ENCODE peak calls at places on chromosomes 5 and 9, in six cellular contexts. One of them, this sample, is unnamed.

GRCh38 chr9:75147638-75148037 is 59.3 kb downstream of the OSTF1 start:
- DNase-seq in activated T-helper 2 cell treated with anti-CD3 and anti-CD28 coated beads, Interferon-gamma antibody, Interleukin-2, Interleukin-4, amounts not matched to agents 10 μg/mL and 5 μg/mL and 100 μg/mL, durations not matched to agents 14 hours and 24 hours and 36 hours: no peak
- DNase-seq in GM12865: peak; percentile 30
- DNase-seq in heart right ventricle: no peak
- DNase-seq in mucosa of descending colon: no peak
- DNase-seq in GDM1: peak; percentile 63
- DNase-seq in this sample: no peak

GRCh38 chr5:44046581-44047327 is 342.5 kb downstream of the FGF10 start:
- DNase-seq in activated T-helper 2 cell treated with anti-CD3 and anti-CD28 coated beads, Interferon-gamma antibody, Interleukin-2, Interleukin-4, amounts not matched to agents 10 μg/mL and 5 μg/mL and 100 μg/mL, durations not matched to agents 14 hours and 24 hours and 36 hours: no peak
- DNase-seq in GM12865: no peak
- DNase-seq in heart right ventricle: peak; percentile 15
- DNase-seq in mucosa of descending colon: no peak
- DNase-seq in GDM1: no peak
- DNase-seq in this sample: peak; percentile 26

GRCh38 chr5:154811653-154812465 is 38.5 kb downstream of the FAXDC2 start:
- DNase-seq in activated T-helper 2 cell treated with anti-CD3 and anti-CD28 coated beads, Interferon-gamma antibody, Interleukin-2, Interleukin-4, amounts not matched to agents 10 μg/mL and 5 μg/mL and 100 μg/mL, durations not matched to agents 14 hours and 24 hours and 36 hours: peak; percentile 43
- DNase-seq in GM12865: peak; percentile 75
- DNase-seq in heart right ventricle: peak; percentile 60
- DNase-seq in mucosa of descending colon: peak; percentile 75
- DNase-seq in GDM1: peak; percentile 41
- DNase-seq in this sample: peak; percentile 62

GRCh38 chr5:134246771-134247329 is 21.0 kb upstream of the PPP2CA start:
- DNase-seq in activated T-helper 2 cell treated with anti-CD3 and anti-CD28 coated beads, Interferon-gamma antibody, Interleukin-2, Interleukin-4, amounts not matched to agents 10 μg/mL and 5 μg/mL and 100 μg/mL, durations not matched to agents 14 hours and 24 hours and 36 hours: no peak
- DNase-seq in GM12865: no peak
- DNase-seq in heart right ventricle: peak; percentile 41
- DNase-seq in mucosa of descending colon: no peak
- DNase-seq in GDM1: no peak
- DNase-seq in this sample: no peak

GRCh38 chr5:36685631-36686147 is 79.3 kb downstream of the SLC1A3 start:
- DNase-seq in activated T-helper 2 cell treated with anti-CD3 and anti-CD28 coated beads, Interferon-gamma antibody, Interleukin-2, Interleukin-4, amounts not matched to agents 10 μg/mL and 5 μg/mL and 100 μg/mL, durations not matched to agents 14 hours and 24 hours and 36 hours: no peak
- DNase-seq in GM12865: peak; percentile 39
- DNase-seq in heart right ventricle: no peak
- DNase-seq in mucosa of descending colon: no peak
- DNase-seq in GDM1: no peak
- DNase-seq in this sample: no peak

GRCh38 chr9:131262327-131263032 is 13.8 kb downstream of the FAM78A start:
- DNase-seq in activated T-helper 2 cell treated with anti-CD3 and anti-CD28 coated beads, Interferon-gamma antibody, Interleukin-2, Interleukin-4, amounts not matched to agents 10 μg/mL and 5 μg/mL and 100 μg/mL, durations not matched to agents 14 hours and 24 hours and 36 hours: no peak
- DNase-seq in GM12865: peak; percentile 86
- DNase-seq in heart right ventricle: no peak
- DNase-seq in mucosa of descending colon: no peak
- DNase-seq in GDM1: no peak
- DNase-seq in this sample: no peak

GRCh38 chr5:118326496-118327045 is 661.8 kb downstream of the DTWD2 start:
- DNase-seq in activated T-helper 2 cell treated with anti-CD3 and anti-CD28 coated beads, Interferon-gamma antibody, Interleukin-2, Interleukin-4, amounts not matched to agents 10 μg/mL and 5 μg/mL and 100 μg/mL, durations not matched to agents 14 hours and 24 hours and 36 hours: no peak
- DNase-seq in GM12865: no peak
- DNase-seq in heart right ventricle: no peak
- DNase-seq in mucosa of descending colon: no peak
- DNase-seq in GDM1: no peak
- DNase-seq in this sample: peak; percentile 47

GRCh38 chr9:35516481-35516880 is 26.6 kb downstream of the RUSC2 start:
- DNase-seq in activated T-helper 2 cell treated with anti-CD3 and anti-CD28 coated beads, Interferon-gamma antibody, Interleukin-2, Interleukin-4, amounts not matched to agents 10 μg/mL and 5 μg/mL and 100 μg/mL, durations not matched to agents 14 hours and 24 hours and 36 hours: no peak
- DNase-seq in GM12865: no peak
- DNase-seq in heart right ventricle: no peak
- DNase-seq in mucosa of descending colon: no peak
- DNase-seq in GDM1: no peak
- DNase-seq in this sample: peak; percentile 79

GRCh38 chr9:101369286-101369685 is 15.5 kb downstream of the BAAT start:
- DNase-seq in activated T-helper 2 cell treated with anti-CD3 and anti-CD28 coated beads, Interferon-gamma antibody, Interleukin-2, Interleukin-4, amounts not matched to agents 10 μg/mL and 5 μg/mL and 100 μg/mL, durations not matched to agents 14 hours and 24 hours and 36 hours: no peak
- DNase-seq in GM12865: no peak
- DNase-seq in heart right ventricle: no peak
- DNase-seq in mucosa of descending colon: no peak
- DNase-seq in GDM1: no peak
- DNase-seq in this sample: peak; percentile 55

GRCh38 chr9:113998529-113999255 is 79.4 kb downstream of the AMBP start:
- DNase-seq in activated T-helper 2 cell treated with anti-CD3 and anti-CD28 coated beads, Interferon-gamma antibody, Interleukin-2, Interleukin-4, amounts not matched to agents 10 μg/mL and 5 μg/mL and 100 μg/mL, durations not matched to agents 14 hours and 24 hours and 36 hours: peak; percentile 7
- DNase-seq in GM12865: no peak
- DNase-seq in heart right ventricle: no peak
- DNase-seq in mucosa of descending colon: no peak
- DNase-seq in GDM1: peak; percentile 23
- DNase-seq in this sample: peak; percentile 7

GRCh38 chr5:6510132-6510531 is 61.5 kb downstream of the UBE2QL1 start:
- DNase-seq in activated T-helper 2 cell treated with anti-CD3 and anti-CD28 coated beads, Interferon-gamma antibody, Interleukin-2, Interleukin-4, amounts not matched to agents 10 μg/mL and 5 μg/mL and 100 μg/mL, durations not matched to agents 14 hours and 24 hours and 36 hours: no peak
- DNase-seq in GM12865: no peak
- DNase-seq in heart right ventricle: no peak
- DNase-seq in mucosa of descending colon: no peak
- DNase-seq in GDM1: no peak
- DNase-seq in this sample: peak; percentile 46

GRCh38 chr9:114954986-114955623 is 24.7 kb upstream of the TNFSF8 start:
- DNase-seq in activated T-helper 2 cell treated with anti-CD3 and anti-CD28 coated beads, Interferon-gamma antibody, Interleukin-2, Interleukin-4, amounts not matched to agents 10 μg/mL and 5 μg/mL and 100 μg/mL, durations not matched to agents 14 hours and 24 hours and 36 hours: no peak
- DNase-seq in GM12865: no peak
- DNase-seq in heart right ventricle: no peak
- DNase-seq in mucosa of descending colon: no peak
- DNase-seq in GDM1: peak; percentile 29
- DNase-seq in this sample: no peak

GRCh38 chr5:103601314-103601713 is 38.7 kb upstream of the NUDT12 start:
- DNase-seq in activated T-helper 2 cell treated with anti-CD3 and anti-CD28 coated beads, Interferon-gamma antibody, Interleukin-2, Interleukin-4, amounts not matched to agents 10 μg/mL and 5 μg/mL and 100 μg/mL, durations not matched to agents 14 hours and 24 hours and 36 hours: no peak
- DNase-seq in GM12865: no peak
- DNase-seq in heart right ventricle: no peak
- DNase-seq in mucosa of descending colon: no peak
- DNase-seq in GDM1: no peak
- DNase-seq in this sample: no peak

GRCh38 chr5:13250450-13251291 is 693.8 kb downstream of the DNAH5 start:
- DNase-seq in activated T-helper 2 cell treated with anti-CD3 and anti-CD28 coated beads, Interferon-gamma antibody, Interleukin-2, Interleukin-4, amounts not matched to agents 10 μg/mL and 5 μg/mL and 100 μg/mL, durations not matched to agents 14 hours and 24 hours and 36 hours: no peak
- DNase-seq in GM12865: peak; percentile 5
- DNase-seq in heart right ventricle: no peak
- DNase-seq in mucosa of descending colon: no peak
- DNase-seq in GDM1: no peak
- DNase-seq in this sample: peak; percentile 16

GRCh38 chr5:109654455-109654854 is 35.3 kb upstream of the MAN2A1 start:
- DNase-seq in activated T-helper 2 cell treated with anti-CD3 and anti-CD28 coated beads, Interferon-gamma antibody, Interleukin-2, Interleukin-4, amounts not matched to agents 10 μg/mL and 5 μg/mL and 100 μg/mL, durations not matched to agents 14 hours and 24 hours and 36 hours: no peak
- DNase-seq in GM12865: no peak
- DNase-seq in heart right ventricle: no peak
- DNase-seq in mucosa of descending colon: no peak
- DNase-seq in GDM1: no peak
- DNase-seq in this sample: peak; percentile 72

GRCh38 chr9:112624711-112625707 is 92.9 kb downstream of the INIP start:
- DNase-seq in activated T-helper 2 cell treated with anti-CD3 and anti-CD28 coated beads, Interferon-gamma antibody, Interleukin-2, Interleukin-4, amounts not matched to agents 10 μg/mL and 5 μg/mL and 100 μg/mL, durations not matched to agents 14 hours and 24 hours and 36 hours: no peak
- DNase-seq in GM12865: no peak
- DNase-seq in heart right ventricle: no peak
- DNase-seq in mucosa of descending colon: no peak
- DNase-seq in GDM1: no peak
- DNase-seq in this sample: no peak

GRCh38 chr9:2093920-2094597 is 78.9 kb downstream of the SMARCA2 start:
- DNase-seq in activated T-helper 2 cell treated with anti-CD3 and anti-CD28 coated beads, Interferon-gamma antibody, Interleukin-2, Interleukin-4, amounts not matched to agents 10 μg/mL and 5 μg/mL and 100 μg/mL, durations not matched to agents 14 hours and 24 hours and 36 hours: no peak
- DNase-seq in GM12865: no peak
- DNase-seq in heart right ventricle: no peak
- DNase-seq in mucosa of descending colon: no peak
- DNase-seq in GDM1: no peak
- DNase-seq in this sample: peak; percentile 26

GRCh38 chr5:122286547-122286946 is 25.5 kb upstream of the SNCAIP start:
- DNase-seq in activated T-helper 2 cell treated with anti-CD3 and anti-CD28 coated beads, Interferon-gamma antibody, Interleukin-2, Interleukin-4, amounts not matched to agents 10 μg/mL and 5 μg/mL and 100 μg/mL, durations not matched to agents 14 hours and 24 hours and 36 hours: no peak
- DNase-seq in GM12865: no peak
- DNase-seq in heart right ventricle: no peak
- DNase-seq in mucosa of descending colon: no peak
- DNase-seq in GDM1: no peak
- DNase-seq in this sample: no peak

GRCh38 chr9:113649054-113649453 is 185.5 kb downstream of the RGS3 start:
- DNase-seq in activated T-helper 2 cell treated with anti-CD3 and anti-CD28 coated beads, Interferon-gamma antibody, Interleukin-2, Interleukin-4, amounts not matched to agents 10 μg/mL and 5 μg/mL and 100 μg/mL, durations not matched to agents 14 hours and 24 hours and 36 hours: no peak
- DNase-seq in GM12865: no peak
- DNase-seq in heart right ventricle: peak; percentile 84
- DNase-seq in mucosa of descending colon: no peak
- DNase-seq in GDM1: no peak
- DNase-seq in this sample: no peak

GRCh38 chr5:82295144-82295543 is 17.0 kb upstream of the RPS23 start:
- DNase-seq in activated T-helper 2 cell treated with anti-CD3 and anti-CD28 coated beads, Interferon-gamma antibody, Interleukin-2, Interleukin-4, amounts not matched to agents 10 μg/mL and 5 μg/mL and 100 μg/mL, durations not matched to agents 14 hours and 24 hours and 36 hours: no peak
- DNase-seq in GM12865: no peak
- DNase-seq in heart right ventricle: no peak
- DNase-seq in mucosa of descending colon: no peak
- DNase-seq in GDM1: no peak
- DNase-seq in this sample: no peak

GRCh38 chr5:153546566-153546965 is 56.1 kb downstream of the GRIA1 start:
- DNase-seq in activated T-helper 2 cell treated with anti-CD3 and anti-CD28 coated beads, Interferon-gamma antibody, Interleukin-2, Interleukin-4, amounts not matched to agents 10 μg/mL and 5 μg/mL and 100 μg/mL, durations not matched to agents 14 hours and 24 hours and 36 hours: no peak
- DNase-seq in GM12865: no peak
- DNase-seq in heart right ventricle: no peak
- DNase-seq in mucosa of descending colon: no peak
- DNase-seq in GDM1: no peak
- DNase-seq in this sample: no peak

GRCh38 chr5:1687301-1687970 is 112.2 kb downstream of the MRPL36 start:
- DNase-seq in activated T-helper 2 cell treated with anti-CD3 and anti-CD28 coated beads, Interferon-gamma antibody, Interleukin-2, Interleukin-4, amounts not matched to agents 10 μg/mL and 5 μg/mL and 100 μg/mL, durations not matched to agents 14 hours and 24 hours and 36 hours: no peak
- DNase-seq in GM12865: no peak
- DNase-seq in heart right ventricle: no peak
- DNase-seq in mucosa of descending colon: no peak
- DNase-seq in GDM1: no peak
- DNase-seq in this sample: no peak

GRCh38 chr5:6253281-6253680 is 125.1 kb downstream of the MED10 start:
- DNase-seq in activated T-helper 2 cell treated with anti-CD3 and anti-CD28 coated beads, Interferon-gamma antibody, Interleukin-2, Interleukin-4, amounts not matched to agents 10 μg/mL and 5 μg/mL and 100 μg/mL, durations not matched to agents 14 hours and 24 hours and 36 hours: no peak
- DNase-seq in GM12865: no peak
- DNase-seq in heart right ventricle: no peak
- DNase-seq in mucosa of descending colon: no peak
- DNase-seq in GDM1: no peak
- DNase-seq in this sample: no peak

GRCh38 chr5:75716715-75717081 is 539 bp downstream of the POC5 start:
- DNase-seq in activated T-helper 2 cell treated with anti-CD3 and anti-CD28 coated beads, Interferon-gamma antibody, Interleukin-2, Interleukin-4, amounts not matched to agents 10 μg/mL and 5 μg/mL and 100 μg/mL, durations not matched to agents 14 hours and 24 hours and 36 hours: no peak
- DNase-seq in GM12865: no peak
- DNase-seq in heart right ventricle: no peak
- DNase-seq in mucosa of descending colon: peak; percentile 33
- DNase-seq in GDM1: no peak
- DNase-seq in this sample: no peak

GRCh38 chr9:75359638-75360037 is 271.3 kb downstream of the OSTF1 start:
- DNase-seq in activated T-helper 2 cell treated with anti-CD3 and anti-CD28 coated beads, Interferon-gamma antibody, Interleukin-2, Interleukin-4, amounts not matched to agents 10 μg/mL and 5 μg/mL and 100 μg/mL, durations not matched to agents 14 hours and 24 hours and 36 hours: no peak
- DNase-seq in GM12865: no peak
- DNase-seq in heart right ventricle: no peak
- DNase-seq in mucosa of descending colon: no peak
- DNase-seq in GDM1: no peak
- DNase-seq in this sample: no peak

GRCh38 chr5:13251623-13252367 is 692.7 kb downstream of the DNAH5 start:
- DNase-seq in activated T-helper 2 cell treated with anti-CD3 and anti-CD28 coated beads, Interferon-gamma antibody, Interleukin-2, Interleukin-4, amounts not matched to agents 10 μg/mL and 5 μg/mL and 100 μg/mL, durations not matched to agents 14 hours and 24 hours and 36 hours: no peak
- DNase-seq in GM12865: no peak
- DNase-seq in heart right ventricle: peak; percentile 6
- DNase-seq in mucosa of descending colon: no peak
- DNase-seq in GDM1: no peak
- DNase-seq in this sample: peak; percentile 53

GRCh38 chr5:6473284-6473683 is 24.6 kb downstream of the UBE2QL1 start:
- DNase-seq in activated T-helper 2 cell treated with anti-CD3 and anti-CD28 coated beads, Interferon-gamma antibody, Interleukin-2, Interleukin-4, amounts not matched to agents 10 μg/mL and 5 μg/mL and 100 μg/mL, durations not matched to agents 14 hours and 24 hours and 36 hours: no peak
- DNase-seq in GM12865: no peak
- DNase-seq in heart right ventricle: no peak
- DNase-seq in mucosa of descending colon: no peak
- DNase-seq in GDM1: no peak
- DNase-seq in this sample: no peak

GRCh38 chr5:41068169-41068568 is 3.0 kb downstream of the MROH2B start:
- DNase-seq in activated T-helper 2 cell treated with anti-CD3 and anti-CD28 coated beads, Interferon-gamma antibody, Interleukin-2, Interleukin-4, amounts not matched to agents 10 μg/mL and 5 μg/mL and 100 μg/mL, durations not matched to agents 14 hours and 24 hours and 36 hours: no peak
- DNase-seq in GM12865: no peak
- DNase-seq in heart right ventricle: no peak
- DNase-seq in mucosa of descending colon: no peak
- DNase-seq in GDM1: no peak
- DNase-seq in this sample: no peak

GRCh38 chr9:112586600-112587155 is 100.1 kb downstream of the KIAA1958 start:
- DNase-seq in activated T-helper 2 cell treated with anti-CD3 and anti-CD28 coated beads, Interferon-gamma antibody, Interleukin-2, Interleukin-4, amounts not matched to agents 10 μg/mL and 5 μg/mL and 100 μg/mL, durations not matched to agents 14 hours and 24 hours and 36 hours: no peak
- DNase-seq in GM12865: no peak
- DNase-seq in heart right ventricle: no peak
- DNase-seq in mucosa of descending colon: no peak
- DNase-seq in GDM1: no peak
- DNase-seq in this sample: no peak

GRCh38 chr9:29214162-29214520 is 1640.9 kb upstream of the C9orf72 start:
- DNase-seq in activated T-helper 2 cell treated with anti-CD3 and anti-CD28 coated beads, Interferon-gamma antibody, Interleukin-2, Interleukin-4, amounts not matched to agents 10 μg/mL and 5 μg/mL and 100 μg/mL, durations not matched to agents 14 hours and 24 hours and 36 hours: no peak
- DNase-seq in GM12865: no peak
- DNase-seq in heart right ventricle: no peak
- DNase-seq in mucosa of descending colon: no peak
- DNase-seq in GDM1: no peak
- DNase-seq in this sample: no peak

GRCh38 chr9:108271646-108272349 is 584.0 kb downstream of the ACTL7B start:
- DNase-seq in activated T-helper 2 cell treated with anti-CD3 and anti-CD28 coated beads, Interferon-gamma antibody, Interleukin-2, Interleukin-4, amounts not matched to agents 10 μg/mL and 5 μg/mL and 100 μg/mL, durations not matched to agents 14 hours and 24 hours and 36 hours: no peak
- DNase-seq in GM12865: peak; percentile 37
- DNase-seq in heart right ventricle: no peak
- DNase-seq in mucosa of descending colon: no peak
- DNase-seq in GDM1: no peak
- DNase-seq in this sample: peak; percentile 63

GRCh38 chr9:126222363-126222834 is 104.2 kb upstream of the MVB12B start:
- DNase-seq in activated T-helper 2 cell treated with anti-CD3 and anti-CD28 coated beads, Interferon-gamma antibody, Interleukin-2, Interleukin-4, amounts not matched to agents 10 μg/mL and 5 μg/mL and 100 μg/mL, durations not matched to agents 14 hours and 24 hours and 36 hours: no peak
- DNase-seq in GM12865: no peak
- DNase-seq in heart right ventricle: no peak
- DNase-seq in mucosa of descending colon: no peak
- DNase-seq in GDM1: no peak
- DNase-seq in this sample: no peak

GRCh38 chr5:150302301-150303069 is at the start of gene ARSI:
- DNase-seq in activated T-helper 2 cell treated with anti-CD3 and anti-CD28 coated beads, Interferon-gamma antibody, Interleukin-2, Interleukin-4, amounts not matched to agents 10 μg/mL and 5 μg/mL and 100 μg/mL, durations not matched to agents 14 hours and 24 hours and 36 hours: no peak
- DNase-seq in GM12865: no peak
- DNase-seq in heart right ventricle: peak; percentile 39
- DNase-seq in mucosa of descending colon: peak; percentile 43
- DNase-seq in GDM1: no peak
- DNase-seq in this sample: no peak

GRCh38 chr5:554284-554988 is 30.2 kb upstream of the SLC9A3 start:
- DNase-seq in activated T-helper 2 cell treated with anti-CD3 and anti-CD28 coated beads, Interferon-gamma antibody, Interleukin-2, Interleukin-4, amounts not matched to agents 10 μg/mL and 5 μg/mL and 100 μg/mL, durations not matched to agents 14 hours and 24 hours and 36 hours: no peak
- DNase-seq in GM12865: no peak
- DNase-seq in heart right ventricle: no peak
- DNase-seq in mucosa of descending colon: peak; percentile 38
- DNase-seq in GDM1: no peak
- DNase-seq in this sample: no peak

GRCh38 chr9:124860582-124861341 is 995 bp downstream of the RPL35 start:
- DNase-seq in activated T-helper 2 cell treated with anti-CD3 and anti-CD28 coated beads, Interferon-gamma antibody, Interleukin-2, Interleukin-4, amounts not matched to agents 10 μg/mL and 5 μg/mL and 100 μg/mL, durations not matched to agents 14 hours and 24 hours and 36 hours: no peak
- DNase-seq in GM12865: no peak
- DNase-seq in heart right ventricle: no peak
- DNase-seq in mucosa of descending colon: no peak
- DNase-seq in GDM1: no peak
- DNase-seq in this sample: no peak

GRCh38 chr5:59115345-59115744 is 532.5 kb downstream of the RAB3C start:
- DNase-seq in activated T-helper 2 cell treated with anti-CD3 and anti-CD28 coated beads, Interferon-gamma antibody, Interleukin-2, Interleukin-4, amounts not matched to agents 10 μg/mL and 5 μg/mL and 100 μg/mL, durations not matched to agents 14 hours and 24 hours and 36 hours: no peak
- DNase-seq in GM12865: no peak
- DNase-seq in heart right ventricle: no peak
- DNase-seq in mucosa of descending colon: no peak
- DNase-seq in GDM1: no peak
- DNase-seq in this sample: peak; percentile 28

GRCh38 chr9:15231788-15232635 is 75.0 kb downstream of the TTC39B start:
- DNase-seq in activated T-helper 2 cell treated with anti-CD3 and anti-CD28 coated beads, Interferon-gamma antibody, Interleukin-2, Interleukin-4, amounts not matched to agents 10 μg/mL and 5 μg/mL and 100 μg/mL, durations not matched to agents 14 hours and 24 hours and 36 hours: no peak
- DNase-seq in GM12865: peak; percentile 47
- DNase-seq in heart right ventricle: no peak
- DNase-seq in mucosa of descending colon: no peak
- DNase-seq in GDM1: peak; percentile 4
- DNase-seq in this sample: no peak